ENCODE peak calls at places on chromosomes 6 and 20, in seven cellular contexts. Q is D341Med; B is posterior cingulate gyrus; U is dorsolateral prefrontal cortex; D is NCI-H524; W is HEK293T; Y is activated CD4-positive, alpha-beta T cell treated with anti-CD3 and anti-CD28 coated beads, Interleukin-2, amount 50 U/mL, for 1 hour. H is an unnamed sample.

GRCh38 chr6:69917834-69918233 is 51.5 kb downstream of the COL19A1 start:
- DNase-seq in B (no peak), Y (no peak), Q (no peak), W (no peak), U (no peak), D (no peak), H (no peak)

GRCh38 chr6:163183791-163184190 is 230.7 kb upstream of the QKI start:
- DNase-seq in Q (no peak), D (no peak), B (no peak), W (no peak), Y (no peak), U (no peak), H (no peak)

GRCh38 chr20:47993035-47993755 is 207.9 kb upstream of the SULF2 start:
- DNase-seq in D (no peak), B (no peak), W (no peak), Y (no peak), Q (no peak), U (no peak), H (no peak)

GRCh38 chr6:88848870-88849269 is 114.5 kb downstream of the RNGTT start:
- DNase-seq in Y (no peak), W (no peak), B (no peak), D (peak; percentile 12), U (no peak), Q (no peak), H (no peak)

GRCh38 chr6:36727491-36728021 is 29.9 kb downstream of the RAB44 start:
- DNase-seq in B (no peak), W (no peak), D (peak; percentile 98), Q (no peak), Y (no peak), U (no peak), H (no peak)

GRCh38 chr6:161038229-161039003 is 46.8 kb downstream of the MAP3K4 start:
- DNase-seq in W (no peak), B (no peak), U (no peak), Y (no peak), Q (no peak), D (no peak), H (no peak)

GRCh38 chr6:170269151-170269872 is 21.6 kb downstream of the DLL1 start:
- DNase-seq in Y (no peak), W (no peak), U (no peak), D (peak; percentile 20), B (no peak), Q (no peak), H (no peak)

GRCh38 chr6:44829811-44830210 is 442.3 kb downstream of the CDC5L start:
- DNase-seq in D (no peak), U (no peak), Y (no peak), Q (no peak), W (no peak), B (no peak), H (no peak)

GRCh38 chr6:170378502-170378901 is 71.9 kb downstream of the FAM120B start:
- DNase-seq in Q (no peak), B (no peak), W (no peak), U (no peak), D (no peak), Y (no peak), H (no peak)

GRCh38 chr20:20003088-20003954 is 13.8 kb upstream of the NAA20 start:
- DNase-seq in D (no peak), B (no peak), Q (no peak), W (no peak), Y (no peak), U (no peak), H (peak; percentile 81)

GRCh38 chr6:23319560-23319959 is 750.2 kb downstream of the HDGFL1 start:
- DNase-seq in Q (no peak), B (no peak), W (no peak), U (no peak), D (no peak), Y (no peak), H (no peak)

GRCh38 chr6:70725817-70726413 is 58.2 kb downstream of the SMAP1 start:
- DNase-seq in B (no peak), D (no peak), Q (no peak), U (no peak), Y (no peak), W (no peak), H (no peak)

GRCh38 chr6:138986578-138986977 is 1.5 kb downstream of the REPS1 start:
- DNase-seq in W (no peak), Q (no peak), U (no peak), B (no peak), Y (no peak), D (peak; percentile 46), H (no peak)

GRCh38 chr6:144655376-144655775 is 370.2 kb downstream of the UTRN start:
- DNase-seq in W (no peak), Q (no peak), U (no peak), D (no peak), B (no peak), Y (no peak), H (no peak)

GRCh38 chr6:56450882-56451739 is 191.6 kb downstream of the DST start:
- DNase-seq in Q (no peak), Y (no peak), W (no peak), D (no peak), U (no peak), B (no peak), H (peak; percentile 18)

GRCh38 chr6:45655630-45656422 is 278.1 kb upstream of the SUPT3H start:
- DNase-seq in U (no peak), Q (no peak), B (no peak), Y (no peak), W (no peak), D (no peak), H (no peak)

GRCh38 chr6:140594806-140595128 is 1220.3 kb upstream of the CITED2 start:
- DNase-seq in D (no peak), Y (no peak), B (no peak), W (no peak), Q (no peak), U (no peak), H (no peak)

GRCh38 chr20:10438217-10438616 is 3.1 kb downstream of the SLX4IP start:
- DNase-seq in B (no peak), U (no peak), Y (no peak), W (no peak), D (no peak), Q (no peak), H (no peak)

GRCh38 chr6:167113047-167113446 is 9.8 kb upstream of the CCR6 start:
- DNase-seq in Y (no peak), Q (no peak), W (no peak), D (no peak), U (no peak), B (no peak), H (no peak)

GRCh38 chr6:39688494-39688893 is 36.7 kb downstream of the KIF6 start:
- DNase-seq in D (no peak), Q (no peak), B (no peak), Y (no peak), U (no peak), W (no peak), H (no peak)

GRCh38 chr20:61810066-61810708 is 255.5 kb downstream of the TAF4 start:
- DNase-seq in Y (no peak), D (no peak), B (no peak), Q (no peak), U (no peak), W (no peak), H (no peak)

GRCh38 chr20:63257629-63258028 is 3.4 kb upstream of the NKAIN4 start:
- DNase-seq in D (no peak), Y (no peak), U (no peak), Q (no peak), W (no peak), B (no peak), H (no peak)

GRCh38 chr20:5529331-5530142 is 212.8 kb upstream of the PROKR2 start:
- DNase-seq in D (peak; percentile 91), Y (peak; percentile 88), W (peak; percentile 78), U (peak; percentile 83), Q (peak; percentile 84), B (peak; percentile 89), H (peak; percentile 82)